ENCODE peak calls at places on chromosomes 2 and 18, in ten cellular contexts. One of them, this sample, is unnamed. For H3K27me3, the result is how much of the 10 kb centered on the place peaks cover.

GRCh38 chr2:24985406-24985805 is 13.7 kb upstream of the DNAJC27 start:
- DNase-seq in IMR-90: no peak
- DNase-seq in brain microvascular endothelial cell: no peak
- DNase-seq in cardiac muscle cell: no peak
- DNase-seq in uterus: no peak
- DNase-seq in right lobe of liver: no peak
- DNase-seq in bronchial epithelial cell: no peak
- DNase-seq in fibroblast of lung: no peak
- DNase-seq in transverse colon: no peak
- DNase-seq in CD8-positive, alpha-beta T cell: no peak
- DNase-seq in this sample: no peak

GRCh38 chr2:185793532-185794073 is 55.0 kb downstream of the FSIP2 start:
- DNase-seq in fibroblast of lung: peak
- DNase-seq in bronchial epithelial cell: no peak
- DNase-seq in right lobe of liver: no peak
- DNase-seq in IMR-90: no peak
- DNase-seq in brain microvascular endothelial cell: no peak
- DNase-seq in CD8-positive, alpha-beta T cell: no peak
- DNase-seq in transverse colon: no peak
- DNase-seq in uterus: no peak
- DNase-seq in cardiac muscle cell: no peak
- DNase-seq in this sample: no peak

GRCh38 chr2:84243788-84244627 is 215.1 kb downstream of the SUCLG1 start:
- DNase-seq in bronchial epithelial cell: no peak
- DNase-seq in IMR-90: no peak
- DNase-seq in right lobe of liver: no peak
- DNase-seq in transverse colon: no peak
- DNase-seq in uterus: no peak
- DNase-seq in fibroblast of lung: no peak
- DNase-seq in brain microvascular endothelial cell: no peak
- DNase-seq in cardiac muscle cell: no peak
- DNase-seq in CD8-positive, alpha-beta T cell: no peak
- DNase-seq in this sample: no peak

GRCh38 chr2:175884673-175885393 is 117.2 kb downstream of the LNPK start:
- DNase-seq in right lobe of liver: no peak
- DNase-seq in CD8-positive, alpha-beta T cell: no peak
- DNase-seq in IMR-90: no peak
- DNase-seq in fibroblast of lung: no peak
- DNase-seq in transverse colon: no peak
- DNase-seq in brain microvascular endothelial cell: no peak
- DNase-seq in bronchial epithelial cell: no peak
- DNase-seq in cardiac muscle cell: no peak
- DNase-seq in uterus: no peak
- DNase-seq in this sample: no peak

GRCh38 chr2:240440251-240440650 is 4.8 kb downstream of the GPC1 start:
- DNase-seq in right lobe of liver: peak
- DNase-seq in IMR-90: no peak
- DNase-seq in cardiac muscle cell: no peak
- DNase-seq in uterus: no peak
- DNase-seq in bronchial epithelial cell: no peak
- DNase-seq in fibroblast of lung: no peak
- DNase-seq in CD8-positive, alpha-beta T cell: no peak
- DNase-seq in brain microvascular endothelial cell: no peak
- DNase-seq in transverse colon: no peak
- DNase-seq in this sample: no peak

GRCh38 chr18:31977270-31977872 is 34.4 kb upstream of the TRAPPC8 start:
- DNase-seq in CD8-positive, alpha-beta T cell: peak
- DNase-seq in fibroblast of lung: peak
- DNase-seq in transverse colon: peak
- DNase-seq in bronchial epithelial cell: peak
- DNase-seq in IMR-90: peak
- DNase-seq in right lobe of liver: no peak
- DNase-seq in uterus: no peak
- DNase-seq in cardiac muscle cell: peak
- DNase-seq in brain microvascular endothelial cell: peak
- DNase-seq in this sample: no peak

GRCh38 chr2:9285921-9286320 is 79.3 kb downstream of the ASAP2 start:
- DNase-seq in brain microvascular endothelial cell: peak
- DNase-seq in fibroblast of lung: no peak
- DNase-seq in bronchial epithelial cell: peak
- DNase-seq in IMR-90: no peak
- DNase-seq in right lobe of liver: no peak
- DNase-seq in uterus: no peak
- DNase-seq in cardiac muscle cell: no peak
- DNase-seq in CD8-positive, alpha-beta T cell: no peak
- DNase-seq in transverse colon: no peak
- DNase-seq in this sample: no peak

GRCh38 chr2:110955045-110955444 is 165.7 kb upstream of the BCL2L11 start:
- DNase-seq in brain microvascular endothelial cell: no peak
- DNase-seq in bronchial epithelial cell: no peak
- DNase-seq in right lobe of liver: no peak
- DNase-seq in IMR-90: no peak
- DNase-seq in CD8-positive, alpha-beta T cell: no peak
- DNase-seq in cardiac muscle cell: no peak
- DNase-seq in uterus: no peak
- DNase-seq in fibroblast of lung: no peak
- DNase-seq in transverse colon: no peak
- DNase-seq in this sample: no peak

GRCh38 chr2:10658041-10658913 is 31.5 kb downstream of the NOL10 start:
- DNase-seq in brain microvascular endothelial cell: peak
- DNase-seq in IMR-90: peak
- DNase-seq in cardiac muscle cell: peak
- DNase-seq in uterus: no peak
- DNase-seq in transverse colon: no peak
- DNase-seq in bronchial epithelial cell: peak
- DNase-seq in CD8-positive, alpha-beta T cell: no peak
- DNase-seq in right lobe of liver: no peak
- DNase-seq in fibroblast of lung: peak
- DNase-seq in this sample: peak

GRCh38 chr2:178306351-178307073 is 112.2 kb downstream of the OSBPL6 start:
- DNase-seq in right lobe of liver: peak
- DNase-seq in cardiac muscle cell: peak
- DNase-seq in fibroblast of lung: no peak
- DNase-seq in IMR-90: peak
- DNase-seq in uterus: peak
- DNase-seq in bronchial epithelial cell: peak
- DNase-seq in brain microvascular endothelial cell: peak
- DNase-seq in CD8-positive, alpha-beta T cell: peak
- DNase-seq in transverse colon: peak
- DNase-seq in this sample: no peak

GRCh38 chr2:188607501-188607900 is 315.8 kb downstream of the GULP1 start:
- DNase-seq in uterus: no peak
- DNase-seq in brain microvascular endothelial cell: no peak
- DNase-seq in right lobe of liver: no peak
- DNase-seq in cardiac muscle cell: peak
- DNase-seq in bronchial epithelial cell: no peak
- DNase-seq in transverse colon: no peak
- DNase-seq in IMR-90: no peak
- DNase-seq in fibroblast of lung: peak
- DNase-seq in CD8-positive, alpha-beta T cell: no peak
- DNase-seq in this sample: no peak

GRCh38 chr2:113138428-113139322 is 11.3 kb downstream of the IL1RN start:
- DNase-seq in bronchial epithelial cell: peak
- DNase-seq in right lobe of liver: no peak
- DNase-seq in CD8-positive, alpha-beta T cell: peak
- DNase-seq in IMR-90: peak
- DNase-seq in fibroblast of lung: peak
- DNase-seq in uterus: no peak
- DNase-seq in brain microvascular endothelial cell: peak
- DNase-seq in transverse colon: no peak
- DNase-seq in cardiac muscle cell: peak
- DNase-seq in this sample: peak

GRCh38 chr2:29946465-29946864 is 25.1 kb upstream of the ALK start:
- DNase-seq in CD8-positive, alpha-beta T cell: no peak
- DNase-seq in bronchial epithelial cell: no peak
- DNase-seq in uterus: no peak
- DNase-seq in transverse colon: no peak
- DNase-seq in brain microvascular endothelial cell: no peak
- DNase-seq in fibroblast of lung: no peak
- DNase-seq in right lobe of liver: no peak
- DNase-seq in cardiac muscle cell: no peak
- DNase-seq in IMR-90: no peak
- DNase-seq in this sample: no peak

GRCh38 chr18:8324343-8325065 is 284.7 kb upstream of the RAB12 start:
- DNase-seq in right lobe of liver: no peak
- DNase-seq in brain microvascular endothelial cell: no peak
- DNase-seq in transverse colon: no peak
- DNase-seq in fibroblast of lung: no peak
- DNase-seq in IMR-90: no peak
- DNase-seq in bronchial epithelial cell: no peak
- DNase-seq in CD8-positive, alpha-beta T cell: no peak
- DNase-seq in uterus: no peak
- DNase-seq in cardiac muscle cell: no peak
- DNase-seq in this sample: no peak

GRCh38 chr2:231455890-231456289 is 8.4 kb downstream of the NCL start:
- DNase-seq in fibroblast of lung: no peak
- DNase-seq in bronchial epithelial cell: no peak
- DNase-seq in transverse colon: no peak
- DNase-seq in IMR-90: no peak
- DNase-seq in right lobe of liver: no peak
- DNase-seq in brain microvascular endothelial cell: no peak
- DNase-seq in uterus: no peak
- DNase-seq in cardiac muscle cell: no peak
- DNase-seq in CD8-positive, alpha-beta T cell: no peak
- DNase-seq in this sample: no peak

GRCh38 chr2:241020201-241020600 is 21.8 kb downstream of the SNED1 start:
- DNase-seq in brain microvascular endothelial cell: no peak
- DNase-seq in bronchial epithelial cell: no peak
- DNase-seq in CD8-positive, alpha-beta T cell: no peak
- DNase-seq in right lobe of liver: no peak
- DNase-seq in IMR-90: no peak
- DNase-seq in uterus: no peak
- DNase-seq in fibroblast of lung: no peak
- DNase-seq in transverse colon: no peak
- DNase-seq in cardiac muscle cell: no peak
- DNase-seq in this sample: no peak

GRCh38 chr2:203200866-203201265 is 38.0 kb upstream of the CYP20A1 start:
- DNase-seq in brain microvascular endothelial cell: no peak
- DNase-seq in uterus: no peak
- DNase-seq in cardiac muscle cell: no peak
- DNase-seq in bronchial epithelial cell: no peak
- DNase-seq in fibroblast of lung: no peak
- DNase-seq in IMR-90: no peak
- DNase-seq in right lobe of liver: no peak
- DNase-seq in CD8-positive, alpha-beta T cell: no peak
- DNase-seq in transverse colon: no peak
- DNase-seq in this sample: no peak

GRCh38 chr18:2843161-2843560 is 3.6 kb upstream of the EMILIN2 start:
- DNase-seq in right lobe of liver: peak
- DNase-seq in brain microvascular endothelial cell: no peak
- DNase-seq in uterus: no peak
- DNase-seq in IMR-90: no peak
- DNase-seq in bronchial epithelial cell: no peak
- DNase-seq in transverse colon: peak
- DNase-seq in fibroblast of lung: no peak
- DNase-seq in CD8-positive, alpha-beta T cell: no peak
- DNase-seq in cardiac muscle cell: no peak
- DNase-seq in this sample: no peak
- H3K27me3 ChIP-seq in right lobe of liver: under half
- H3K27me3 ChIP-seq in brain microvascular endothelial cell: under half
- H3K27me3 ChIP-seq in uterus: under half
- H3K27me3 ChIP-seq in IMR-90: half or more
- H3K27me3 ChIP-seq in bronchial epithelial cell: under half
- H3K27me3 ChIP-seq in transverse colon: under half
- H3K27me3 ChIP-seq in fibroblast of lung: under half
- H3K27me3 ChIP-seq in CD8-positive, alpha-beta T cell: under half
- H3K27me3 ChIP-seq in cardiac muscle cell: under half
- H3K27me3 ChIP-seq in this sample: under half

DNA sequence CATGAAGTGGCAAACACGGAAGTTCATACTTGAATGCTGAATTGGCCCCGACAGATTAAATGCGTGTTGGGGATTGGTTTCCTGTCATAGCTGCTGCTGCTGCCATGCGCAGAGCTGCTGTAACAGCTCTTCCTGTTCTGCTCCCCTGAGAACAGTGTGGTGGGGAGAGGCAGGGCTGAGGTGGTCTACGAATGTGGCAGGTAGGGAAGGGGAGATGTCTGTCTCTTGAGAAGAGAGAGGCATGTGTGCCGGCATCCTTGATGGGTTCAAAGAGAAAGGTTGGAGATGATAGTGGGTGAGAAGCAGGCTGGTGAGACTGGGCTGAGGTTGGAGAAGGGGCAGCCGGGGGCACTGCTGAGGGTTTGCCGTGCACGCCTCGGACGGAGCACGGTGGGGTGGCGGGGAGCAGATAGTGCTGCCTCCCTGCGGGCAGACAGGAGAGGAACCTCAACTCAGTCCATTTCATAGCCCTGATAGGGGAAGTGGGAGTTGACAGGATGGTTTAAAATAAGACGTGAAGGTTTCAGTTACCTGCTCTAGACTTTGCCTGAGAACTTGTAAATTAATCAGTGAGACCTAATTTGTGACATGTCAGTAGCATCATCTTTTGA is 46.1 kb downstream of the TMEM185B start:
- DNase-seq in cardiac muscle cell: no peak
- DNase-seq in IMR-90: no peak
- DNase-seq in bronchial epithelial cell: peak
- DNase-seq in brain microvascular endothelial cell: no peak
- DNase-seq in transverse colon: peak
- DNase-seq in fibroblast of lung: no peak
- DNase-seq in CD8-positive, alpha-beta T cell: peak
- DNase-seq in right lobe of liver: peak
- DNase-seq in uterus: no peak
- DNase-seq in this sample: no peak
- TF ChIP-seq CTCF in cardiac muscle cell: peak
- TF ChIP-seq CTCF in IMR-90: no peak
- TF ChIP-seq CTCF in bronchial epithelial cell: peak
- TF ChIP-seq CTCF in brain microvascular endothelial cell: peak
- TF ChIP-seq CTCF in transverse colon: no peak
- TF ChIP-seq CTCF in fibroblast of lung: no peak
- TF ChIP-seq CTCF in CD8-positive, alpha-beta T cell: peak
- TF ChIP-seq CTCF in right lobe of liver: no peak
- TF ChIP-seq CTCF in uterus: no peak
- TF ChIP-seq CTCF in this sample: no peak

DNA sequence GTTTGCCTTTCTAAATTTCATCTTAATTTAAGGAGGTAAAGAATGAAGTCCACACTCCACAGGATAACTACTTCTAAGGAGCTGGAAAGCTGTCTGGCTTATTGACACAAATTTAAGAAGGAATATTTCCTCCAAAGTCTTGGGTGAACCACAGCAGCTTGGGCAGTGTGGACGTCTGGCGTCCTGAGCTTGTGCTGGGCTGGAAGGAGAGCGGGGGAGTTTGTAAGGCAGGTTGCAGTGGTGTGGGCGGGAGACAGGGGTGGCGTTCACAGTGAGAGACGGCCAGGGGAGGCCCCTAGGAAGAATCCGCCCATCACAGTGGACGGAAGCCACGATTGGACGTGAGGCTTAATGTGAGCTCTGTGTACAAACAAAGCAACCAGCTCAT is 25.7 kb downstream of the ADI1 start:
- DNase-seq in transverse colon: no peak
- DNase-seq in fibroblast of lung: peak
- DNase-seq in uterus: peak
- DNase-seq in bronchial epithelial cell: peak
- DNase-seq in brain microvascular endothelial cell: peak
- DNase-seq in CD8-positive, alpha-beta T cell: no peak
- DNase-seq in cardiac muscle cell: peak
- DNase-seq in right lobe of liver: no peak
- DNase-seq in IMR-90: peak
- DNase-seq in this sample: no peak
- H3K4me3 ChIP-seq in transverse colon: peak
- H3K4me3 ChIP-seq in fibroblast of lung: peak
- H3K4me3 ChIP-seq in uterus: peak
- H3K4me3 ChIP-seq in bronchial epithelial cell: peak
- H3K4me3 ChIP-seq in brain microvascular endothelial cell: no peak
- H3K4me3 ChIP-seq in CD8-positive, alpha-beta T cell: no peak
- H3K4me3 ChIP-seq in cardiac muscle cell: no peak
- H3K4me3 ChIP-seq in right lobe of liver: no peak
- H3K4me3 ChIP-seq in IMR-90: no peak
- H3K4me3 ChIP-seq in this sample: no peak

GRCh38 chr2:502831-503230 is 174.4 kb downstream of the TMEM18 start:
- DNase-seq in CD8-positive, alpha-beta T cell: no peak
- DNase-seq in fibroblast of lung: no peak
- DNase-seq in uterus: no peak
- DNase-seq in transverse colon: no peak
- DNase-seq in IMR-90: no peak
- DNase-seq in right lobe of liver: no peak
- DNase-seq in bronchial epithelial cell: no peak
- DNase-seq in cardiac muscle cell: no peak
- DNase-seq in brain microvascular endothelial cell: no peak
- DNase-seq in this sample: no peak
- H3K27me3 ChIP-seq in CD8-positive, alpha-beta T cell: under half
- H3K27me3 ChIP-seq in fibroblast of lung: under half
- H3K27me3 ChIP-seq in uterus: under half
- H3K27me3 ChIP-seq in transverse colon: under half
- H3K27me3 ChIP-seq in IMR-90: under half
- H3K27me3 ChIP-seq in right lobe of liver: under half
- H3K27me3 ChIP-seq in bronchial epithelial cell: under half
- H3K27me3 ChIP-seq in cardiac muscle cell: under half
- H3K27me3 ChIP-seq in brain microvascular endothelial cell: under half
- H3K27me3 ChIP-seq in this sample: under half

This sample was measured in BJ.